ENCODE peak calls at places on chromosomes 4 and X, in ten cellular contexts. G is HFF-Myc; E is posterior vena cava; L is NCI-H226; F is osteocyte; D is activated CD4-positive, CD25-positive, alpha-beta regulatory T cell treated with anti-CD3 and anti-CD28 coated beads, Interleukin-2, amount 50 U/mL, for 72 hours; A is activated CD4-positive, alpha-beta T cell treated with anti-CD3 and anti-CD28 coated beads for 24 hours; Q is activated T-cell treated with anti-CD3 and anti-CD28 coated beads for 4 hours; Z is aorta; S is stimulated activated CD8-positive, alpha-beta memory T cell treated with anti-CD3 and anti-CD28 coated beads, Interleukin-7, amount 100 ng/mL, for 24 hours. O is an unnamed sample.
A peak's percentile ranks its signal among the peaks of the same experiment; 100 is the strongest.

GRCh38 chr4:18937746-18938145 is 916.2 kb upstream of the LCORL start:
- DNase-seq in G (no peak), E (no peak), L (no peak), F (no peak), D (no peak), A (no peak), Q (no peak), Z (no peak), S (no peak), O (no peak)

GRCh38 chrX:14028473-14028872 is 1.2 kb downstream of the GEMIN8 start:
- DNase-seq in G (no peak), E (no peak), L (no peak), F (no peak), D (no peak), A (no peak), Q (no peak), Z (no peak), S (no peak), O (no peak)

GRCh38 chr4:55356991-55357461 is 11.0 kb downstream of the SRD5A3 start:
- DNase-seq in G (no peak), E (no peak), L (no peak), F (no peak), D (no peak), A (no peak), Q (no peak), Z (no peak), S (no peak), O (no peak)

GRCh38 chr4:123939621-123940020 is 543.0 kb downstream of the SPRY1 start:
- DNase-seq in G (peak; percentile 77), E (no peak), L (peak; percentile 81), F (no peak), D (no peak), A (no peak), Q (no peak), Z (no peak), S (no peak), O (no peak)

GRCh38 chr4:130545596-130545995 is 1449.6 kb downstream of the C4orf33 start:
- DNase-seq in G (no peak), E (no peak), L (no peak), F (no peak), D (no peak), A (no peak), Q (no peak), Z (no peak), S (no peak), O (no peak)

GRCh38 chrX:38999967-39000745 is 198.9 kb downstream of the MID1IP1 start:
- DNase-seq in G (peak; percentile 77), E (no peak), L (no peak), F (no peak), D (no peak), A (no peak), Q (no peak), Z (no peak), S (no peak), O (no peak)

GRCh38 chrX:150310881-150311280 is 52.2 kb upstream of the MAMLD1 start:
- DNase-seq in G (no peak), E (no peak), L (no peak), F (peak; percentile 48), D (no peak), A (no peak), Q (no peak), Z (no peak), S (no peak), O (no peak)

GRCh38 chr4:115360441-115360840 is 247.0 kb upstream of the NDST4 start:
- DNase-seq in G (no peak), E (no peak), L (peak; percentile 38), F (no peak), D (no peak), A (no peak), Q (no peak), Z (no peak), S (no peak), O (no peak)

GRCh38 chr4:79232555-79232954 is 93.3 kb downstream of the NAA11 start:
- DNase-seq in G (no peak), E (no peak), L (peak; percentile 18), F (no peak), D (no peak), A (no peak), Q (no peak), Z (no peak), S (no peak), O (no peak)

GRCh38 chr4:72779256-72779655 is 210.2 kb upstream of the ADAMTS3 start:
- DNase-seq in G (no peak), E (no peak), L (peak; percentile 60), F (no peak), D (no peak), A (no peak), Q (no peak), Z (no peak), S (no peak), O (no peak)

GRCh38 chrX:39941332-39941920 is 156.3 kb downstream of the BCOR start:
- DNase-seq in G (no peak), E (peak; percentile 41), L (no peak), F (no peak), D (no peak), A (no peak), Q (no peak), Z (no peak), S (no peak), O (no peak)

GRCh38 chr4:54913751-54914526 is 211.5 kb downstream of the KDR start:
- DNase-seq in G (no peak), E (no peak), L (no peak), F (no peak), D (no peak), A (no peak), Q (no peak), Z (no peak), S (no peak), O (no peak)

GRCh38 chrX:153886915-153887314 is 942 bp upstream of the L1CAM start:
- DNase-seq in G (no peak), E (no peak), L (no peak), F (no peak), D (no peak), A (no peak), Q (no peak), Z (no peak), S (no peak), O (no peak)

GRCh38 chrX:127879585-127879984 is 172.6 kb downstream of the ACTRT1 start:
- DNase-seq in G (no peak), E (no peak), L (no peak), F (no peak), D (no peak), A (no peak), Q (no peak), Z (no peak), S (no peak), O (no peak)

GRCh38 chrX:80285131-80285773 is 135.0 kb upstream of the TENT5D start:
- DNase-seq in G (no peak), E (no peak), L (no peak), F (no peak), D (no peak), A (no peak), Q (no peak), Z (no peak), S (no peak), O (no peak)

GRCh38 chrX:15973941-15974340 is 119.3 kb upstream of the AP1S2 start:
- DNase-seq in G (no peak), E (no peak), L (no peak), F (no peak), D (no peak), A (no peak), Q (no peak), Z (peak; percentile 46), S (no peak), O (no peak)

GRCh38 chrX:30513284-30513683 is 64.3 kb downstream of the TASL start:
- DNase-seq in G (no peak), E (no peak), L (no peak), F (no peak), D (no peak), A (no peak), Q (no peak), Z (no peak), S (no peak), O (no peak)

GRCh38 chr4:64584981-64585557 is 175.8 kb upstream of the TECRL start:
- DNase-seq in G (peak; percentile 2), E (no peak), L (no peak), F (no peak), D (no peak), A (no peak), Q (no peak), Z (no peak), S (no peak), O (no peak)

GRCh38 chrX:72060196-72060974 is 71.3 kb downstream of the RTL5 start:
- DNase-seq in G (no peak), E (no peak), L (no peak), F (no peak), D (no peak), A (no peak), Q (no peak), Z (no peak), S (no peak), O (peak; percentile 72)

GRCh38 chrX:30653415-30654131 is at the start of gene GK:
- DNase-seq in G (no peak), E (no peak), L (no peak), F (no peak), D (peak; percentile 58), A (no peak), Q (no peak), Z (peak; percentile 58), S (no peak), O (peak; percentile 15)

GRCh38 chr4:186727149-186727976 is 3.7 kb upstream of the FAT1 start:
- DNase-seq in G (no peak), E (no peak), L (no peak), F (no peak), D (no peak), A (no peak), Q (no peak), Z (no peak), S (no peak), O (no peak)

GRCh38 chr4:30719363-30720020 is 677 bp upstream of the PCDH7 start:
- DNase-seq in G (no peak), E (peak; percentile 85), L (peak; percentile 50), F (peak; percentile 93), D (no peak), A (no peak), Q (no peak), Z (peak; percentile 88), S (no peak), O (peak; percentile 25)

GRCh38 chr4:40607224-40607623 is 22.4 kb downstream of the RBM47 start:
- DNase-seq in G (no peak), E (no peak), L (peak; percentile 32), F (no peak), D (no peak), A (no peak), Q (no peak), Z (no peak), S (no peak), O (no peak)

GRCh38 chr4:62006108-62006507 is 806.0 kb downstream of the ADGRL3 start:
- DNase-seq in G (no peak), E (no peak), L (no peak), F (no peak), D (no peak), A (no peak), Q (no peak), Z (no peak), S (no peak), O (no peak)

O was measured in hypothalamus.